ENCODE peak calls at places on chromosomes 16 and 17, in six cellular contexts. One of them, this sample, is unnamed.

GRCh38 chr17:30405161-30405560 is 26.4 kb downstream of the CPD start:
- DNase-seq in neuronal stem cell: no peak
- DNase-seq in H1: no peak
- DNase-seq in IMR-90: no peak
- DNase-seq in H9: no peak
- DNase-seq in mesenchymal stem cell: no peak
- DNase-seq in this sample: no peak

GRCh38 chr16:89693289-89693731 is 6.8 kb downstream of the CDK10 start:
- DNase-seq in IMR-90: no peak
- DNase-seq in H1: no peak
- DNase-seq in H9: no peak
- DNase-seq in mesenchymal stem cell: no peak
- DNase-seq in neuronal stem cell: no peak
- DNase-seq in this sample: no peak

GRCh38 chr16:57635266-57636097 is 7.1 kb downstream of the ADGRG1 start:
- DNase-seq in mesenchymal stem cell: no peak
- DNase-seq in IMR-90: no peak
- DNase-seq in neuronal stem cell: no peak
- DNase-seq in H9: no peak
- DNase-seq in H1: no peak
- DNase-seq in this sample: no peak

GRCh38 chr16:2149630-2150417 is 1.4 kb downstream of the RAB26 start:
- DNase-seq in H9: peak; percentile 73
- DNase-seq in IMR-90: no peak
- DNase-seq in H1: peak; percentile 82
- DNase-seq in neuronal stem cell: no peak
- DNase-seq in mesenchymal stem cell: no peak
- DNase-seq in this sample: no peak

GRCh38 chr17:57913576-57914273 is 41.5 kb downstream of the CUEDC1 start:
- DNase-seq in mesenchymal stem cell: no peak
- DNase-seq in IMR-90: no peak
- DNase-seq in H1: no peak
- DNase-seq in neuronal stem cell: no peak
- DNase-seq in H9: no peak
- DNase-seq in this sample: no peak

GRCh38 chr17:42372142-42372541 is 16.1 kb downstream of the STAT3 start:
- DNase-seq in IMR-90: no peak
- DNase-seq in H1: no peak
- DNase-seq in mesenchymal stem cell: no peak
- DNase-seq in neuronal stem cell: no peak
- DNase-seq in H9: no peak
- DNase-seq in this sample: no peak

GRCh38 chr17:57097832-57098421 is 12.9 kb downstream of the AKAP1 start:
- DNase-seq in IMR-90: peak; percentile 78
- DNase-seq in H9: no peak
- DNase-seq in H1: no peak
- DNase-seq in neuronal stem cell: no peak
- DNase-seq in mesenchymal stem cell: peak; percentile 51
- DNase-seq in this sample: no peak

GRCh38 chr17:72282439-72283029 is 161.7 kb downstream of the SOX9 start:
- DNase-seq in IMR-90: no peak
- DNase-seq in H1: no peak
- DNase-seq in H9: no peak
- DNase-seq in mesenchymal stem cell: no peak
- DNase-seq in neuronal stem cell: no peak
- DNase-seq in this sample: no peak

GRCh38 chr16:51638338-51639135 is 487.5 kb upstream of the SALL1 start:
- DNase-seq in IMR-90: peak; percentile 6
- DNase-seq in H9: no peak
- DNase-seq in neuronal stem cell: no peak
- DNase-seq in mesenchymal stem cell: peak; percentile 35
- DNase-seq in H1: no peak
- DNase-seq in this sample: no peak

GRCh38 chr16:51641191-51641765 is 490.2 kb upstream of the SALL1 start:
- DNase-seq in mesenchymal stem cell: peak; percentile 2
- DNase-seq in neuronal stem cell: no peak
- DNase-seq in H1: no peak
- DNase-seq in IMR-90: no peak
- DNase-seq in H9: no peak
- DNase-seq in this sample: no peak

GRCh38 chr16:51640196-51640595 is 489.1 kb upstream of the SALL1 start:
- DNase-seq in mesenchymal stem cell: no peak
- DNase-seq in H1: no peak
- DNase-seq in IMR-90: no peak
- DNase-seq in H9: no peak
- DNase-seq in neuronal stem cell: no peak
- DNase-seq in this sample: no peak

GRCh38 chr16:51636913-51637743 is 486.1 kb upstream of the SALL1 start:
- DNase-seq in IMR-90: no peak
- DNase-seq in H1: peak; percentile 65
- DNase-seq in H9: peak; percentile 90
- DNase-seq in neuronal stem cell: no peak
- DNase-seq in mesenchymal stem cell: peak; percentile 36
- DNase-seq in this sample: no peak

GRCh38 chr16:51637744-51638100 is 486.7 kb upstream of the SALL1 start:
- DNase-seq in mesenchymal stem cell: peak; percentile 62
- DNase-seq in IMR-90: no peak
- DNase-seq in H9: no peak
- DNase-seq in neuronal stem cell: no peak
- DNase-seq in H1: no peak
- DNase-seq in this sample: no peak
- H2AFZ ChIP-seq in mesenchymal stem cell: no peak overlapping the region
- H2AFZ ChIP-seq in IMR-90: no peak overlapping the region
- H2AFZ ChIP-seq in H9: no peak overlapping the region
- H2AFZ ChIP-seq in neuronal stem cell: peak overlapping the region; percentile 83
- H2AFZ ChIP-seq in H1: no peak overlapping the region
- H2AFZ ChIP-seq in this sample: no peak overlapping the region

DNA sequence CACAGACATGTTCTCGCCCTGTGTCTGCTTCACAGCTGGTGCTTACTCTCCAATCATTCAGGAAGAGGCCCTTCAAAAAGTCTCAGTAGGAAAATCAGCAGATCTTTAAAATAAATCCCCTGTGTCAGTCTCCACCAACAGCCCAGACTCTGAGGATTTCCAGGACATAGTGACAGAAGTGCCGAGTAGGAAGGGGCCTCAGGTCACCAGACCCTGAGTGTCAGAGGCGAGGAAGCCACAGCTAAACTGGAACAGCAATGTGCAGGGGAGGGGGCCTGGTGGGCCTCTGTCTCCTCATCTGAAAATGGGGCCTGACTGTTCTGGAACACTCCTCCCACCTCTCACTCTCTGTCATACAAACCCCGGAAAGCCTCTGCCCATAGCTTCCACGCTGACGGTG is 6.3 kb downstream of the CACNG4 start:
- DNase-seq in H9: no peak
- DNase-seq in neuronal stem cell: no peak
- DNase-seq in H1: no peak
- DNase-seq in IMR-90: no peak
- DNase-seq in mesenchymal stem cell: no peak
- DNase-seq in this sample: no peak
- H3K14ac ChIP-seq in H9: no peak overlapping the region
- H3K14ac ChIP-seq in neuronal stem cell: no peak overlapping the region
- H3K14ac ChIP-seq in H1: no peak overlapping the region
- H3K14ac ChIP-seq in IMR-90: no peak overlapping the region
- H3K14ac ChIP-seq in mesenchymal stem cell: no peak overlapping the region
- H3K14ac ChIP-seq in this sample: no peak overlapping the region

GRCh38 chr17:13153036-13153435 is 135.2 kb upstream of the ELAC2 start:
- DNase-seq in mesenchymal stem cell: no peak
- DNase-seq in IMR-90: peak; percentile 59
- DNase-seq in H9: no peak
- DNase-seq in neuronal stem cell: no peak
- DNase-seq in H1: no peak
- DNase-seq in this sample: no peak
- H2AFZ ChIP-seq in mesenchymal stem cell: no peak overlapping the region
- H2AFZ ChIP-seq in IMR-90: peak overlapping the region; percentile 37
- H2AFZ ChIP-seq in H9: no peak overlapping the region
- H2AFZ ChIP-seq in neuronal stem cell: peak overlapping the region; percentile 69
- H2AFZ ChIP-seq in H1: peak overlapping the region; percentile 60
- H2AFZ ChIP-seq in this sample: no peak overlapping the region

GRCh38 chr17:67216544-67217320 is 28.3 kb downstream of the HELZ start:
- DNase-seq in neuronal stem cell: no peak
- DNase-seq in IMR-90: no peak
- DNase-seq in H1: no peak
- DNase-seq in H9: no peak
- DNase-seq in mesenchymal stem cell: no peak
- DNase-seq in this sample: peak; percentile 46

GRCh38 chr17:67218385-67218950 is 26.5 kb downstream of the HELZ start:
- DNase-seq in H9: no peak
- DNase-seq in mesenchymal stem cell: peak; percentile 74
- DNase-seq in H1: no peak
- DNase-seq in IMR-90: peak; percentile 78
- DNase-seq in neuronal stem cell: no peak
- DNase-seq in this sample: peak; percentile 40

GRCh38 chr17:67215991-67216421 is 29.0 kb downstream of the HELZ start:
- DNase-seq in H9: no peak
- DNase-seq in IMR-90: no peak
- DNase-seq in neuronal stem cell: no peak
- DNase-seq in H1: no peak
- DNase-seq in mesenchymal stem cell: no peak
- DNase-seq in this sample: no peak

GRCh38 chr17:67221062-67221998 is 23.7 kb downstream of the HELZ start:
- DNase-seq in IMR-90: peak; percentile 33
- DNase-seq in H9: no peak
- DNase-seq in neuronal stem cell: no peak
- DNase-seq in H1: no peak
- DNase-seq in mesenchymal stem cell: peak; percentile 54
- DNase-seq in this sample: peak; percentile 46

GRCh38 chr17:67217446-67217845 is 27.6 kb downstream of the HELZ start:
- DNase-seq in H9: no peak
- DNase-seq in H1: no peak
- DNase-seq in mesenchymal stem cell: no peak
- DNase-seq in IMR-90: no peak
- DNase-seq in neuronal stem cell: no peak
- DNase-seq in this sample: no peak
- H3K14ac ChIP-seq in H9: no peak overlapping the region
- H3K14ac ChIP-seq in H1: no peak overlapping the region
- H3K14ac ChIP-seq in mesenchymal stem cell: no peak overlapping the region
- H3K14ac ChIP-seq in IMR-90: no peak overlapping the region
- H3K14ac ChIP-seq in neuronal stem cell: no peak overlapping the region
- H3K14ac ChIP-seq in this sample: no peak overlapping the region